ENCODE peak calls at places on chromosome 21, in seven cellular contexts. C is OCI-LY7, Y is PC-3, V is left lung, F is HCT116, I is colonic mucosa, W is GM12878. B is an unnamed sample. For H3K36me3 and H3K9me3, the result is how much of the 10 kb centered on the place peaks cover.

GRCh38 chr21:36125513-36126121 is 9.3 kb upstream of the CBR3 start:
- DNase-seq in C (peak), F (no peak), V (peak), Y (peak), I (peak), W (no peak), B (no peak)

GRCh38 chr21:43269461-43269860 is 100.7 kb downstream of the CRYAA start:
- DNase-seq in W (no peak), C (peak), F (no peak), V (no peak), Y (peak), I (no peak), B (no peak)

GRCh38 chr21:23968722-23969647 is 1638.3 kb downstream of the MRPL39 start:
- DNase-seq in C (peak), W (peak), F (no peak), I (peak), Y (peak), V (no peak), B (peak)

GRCh38 chr21:38780879-38781278 is 24.9 kb upstream of the ETS2 start:
- DNase-seq in C (no peak), Y (no peak), I (no peak), V (no peak), F (no peak), W (peak), B (no peak)

GRCh38 chr21:37732927-37733326 is 183.3 kb downstream of the KCNJ6 start:
- DNase-seq in V (no peak), C (no peak), Y (no peak), I (no peak), W (no peak), F (no peak), B (no peak)

GRCh38 chr21:35427320-35428040 is 378.4 kb upstream of the RUNX1 start:
- DNase-seq in C (no peak), V (no peak), Y (no peak), F (no peak), I (no peak), W (no peak), B (no peak)

GRCh38 chr21:41961282-41961701 is 7.5 kb upstream of the C2CD2 start:
- DNase-seq in C (no peak), Y (peak), F (no peak), V (no peak), I (no peak), W (no peak), B (no peak)

GRCh38 chr21:21200939-21201610 is 202.9 kb downstream of the NCAM2 start:
- DNase-seq in V (no peak), Y (no peak), I (no peak), W (no peak), F (no peak), C (no peak), B (no peak)

GRCh38 chr21:42527127-42527488 is 13.5 kb downstream of the SLC37A1 start:
- DNase-seq in C (no peak), W (no peak), V (peak), Y (no peak), I (no peak), F (no peak), B (no peak)

GRCh38 chr21:30986966-30987365 is 51.3 kb downstream of the KRTAP19-8 start:
- DNase-seq in W (no peak), C (no peak), Y (no peak), F (no peak), I (no peak), V (no peak), B (no peak)

GRCh38 chr21:29423051-29423450 is 124.3 kb downstream of the BACH1 start:
- DNase-seq in I (no peak), F (no peak), Y (no peak), W (no peak), V (no peak), C (no peak), B (no peak)

GRCh38 chr21:37219766-37220432 is 47.2 kb downstream of the VPS26C start:
- DNase-seq in W (no peak), F (no peak), C (no peak), Y (no peak), V (no peak), I (no peak), B (no peak)

DNA sequence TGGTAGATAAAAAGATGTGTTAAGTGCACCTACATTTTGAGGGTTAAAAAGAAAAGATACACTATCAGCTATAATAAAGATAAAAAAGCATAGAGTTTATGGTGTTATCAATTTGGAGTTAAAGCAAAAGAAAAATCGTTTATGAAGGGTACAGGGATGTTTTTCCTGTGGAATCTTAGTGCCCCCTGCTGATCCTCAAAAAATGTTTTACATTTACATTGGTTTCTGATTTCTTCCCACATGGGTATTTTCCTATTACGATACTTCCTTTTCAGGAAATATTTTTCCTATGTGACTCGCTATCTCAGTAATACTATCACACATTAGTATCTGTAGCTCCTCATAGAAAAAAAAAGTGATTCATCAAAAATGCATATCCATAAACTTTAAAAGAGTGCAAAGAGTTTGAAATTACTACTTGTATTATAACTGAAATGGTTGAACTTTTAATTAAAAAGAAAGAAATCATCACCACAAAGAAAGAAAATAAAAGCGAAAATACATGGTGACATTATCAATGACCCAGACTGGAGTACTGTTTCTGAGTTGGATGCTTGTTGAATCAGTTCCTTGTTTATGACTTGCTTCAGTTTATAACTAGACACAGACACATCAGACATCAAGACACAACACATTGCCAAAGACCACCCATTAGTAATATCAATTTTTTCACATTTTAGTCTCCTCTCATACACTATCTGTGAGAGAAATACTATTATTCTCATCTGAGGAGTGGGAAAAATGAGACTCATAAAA is 293.2 kb downstream of the MRPL39 start:
- DNase-seq in C (no peak), I (no peak), W (no peak), V (no peak), Y (peak), F (no peak), B (no peak)
- TF ChIP-seq CTCF in C (peak), I (no peak), W (peak), V (no peak), Y (peak), F (no peak), B (no peak)

DNA sequence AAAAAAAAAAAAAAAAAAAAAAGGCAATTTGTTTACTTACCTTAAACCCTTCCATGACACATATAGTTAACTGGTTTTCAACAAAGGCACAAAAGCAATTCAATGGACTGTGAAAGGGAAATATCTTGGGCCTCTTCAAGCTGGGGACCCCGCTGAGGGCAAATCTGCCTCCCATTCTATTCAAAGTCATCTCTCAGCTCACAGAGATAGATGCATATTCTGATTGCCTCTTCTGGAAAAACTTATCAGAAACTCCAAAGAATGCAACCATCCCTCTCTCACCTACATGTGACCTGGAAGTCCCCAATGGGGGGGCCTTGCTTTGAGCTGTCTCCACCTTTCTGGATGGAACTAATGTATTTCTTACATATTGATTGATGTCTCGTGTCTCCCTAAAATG is 12.1 kb upstream of the SYNJ1 start:
- DNase-seq in C (no peak), F (no peak), I (no peak), V (no peak), Y (no peak), W (no peak), B (no peak)
- H3K36me3 ChIP-seq in C (half or more), F (half or more), I (under half), V (under half), Y (half or more), W (under half), B (under half)

DNA sequence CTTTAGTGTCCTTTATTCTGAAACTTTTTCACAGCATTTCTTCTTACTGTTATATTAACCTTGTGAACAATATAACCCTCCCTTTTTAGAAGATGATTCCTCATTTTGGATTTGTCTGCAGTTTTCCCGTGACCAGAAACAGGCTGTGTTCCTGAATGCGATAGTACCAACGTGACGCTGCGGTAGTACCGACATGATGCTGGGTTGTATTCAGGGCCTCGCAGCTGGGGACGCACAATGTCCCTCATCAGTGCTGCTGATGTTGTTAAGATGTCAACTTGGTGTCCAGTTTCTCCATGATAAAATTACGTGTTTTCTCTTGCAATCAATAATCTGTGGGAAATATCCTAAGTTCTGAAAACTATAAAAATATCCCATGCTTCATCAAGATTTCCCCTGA is 761.4 kb upstream of the TPTE start:
- DNase-seq in C (no peak), Y (no peak), F (no peak), I (no peak), V (no peak), W (no peak), B (no peak)
- H3K9me3 ChIP-seq in C (half or more), Y (half or more), F (half or more), I (under half), V (half or more), W (under half), B (under half)

GRCh38 chr21:44973598-44973997 is 33.8 kb downstream of the SLX9 start:
- DNase-seq in C (no peak), V (no peak), I (no peak), W (no peak), F (no peak), Y (no peak), B (no peak)

GRCh38 chr21:44971672-44971995 is 31.8 kb downstream of the SLX9 start:
- DNase-seq in Y (no peak), F (no peak), V (no peak), W (no peak), C (no peak), I (no peak), B (no peak)

GRCh38 chr21:44970766-44971671 is 31.2 kb downstream of the SLX9 start:
- DNase-seq in Y (no peak), I (no peak), C (no peak), V (no peak), W (no peak), F (no peak), B (peak)

GRCh38 chr21:44972821-44973220 is 33.0 kb downstream of the SLX9 start:
- DNase-seq in V (no peak), C (no peak), W (no peak), F (no peak), Y (peak), I (no peak), B (no peak)

DNA sequence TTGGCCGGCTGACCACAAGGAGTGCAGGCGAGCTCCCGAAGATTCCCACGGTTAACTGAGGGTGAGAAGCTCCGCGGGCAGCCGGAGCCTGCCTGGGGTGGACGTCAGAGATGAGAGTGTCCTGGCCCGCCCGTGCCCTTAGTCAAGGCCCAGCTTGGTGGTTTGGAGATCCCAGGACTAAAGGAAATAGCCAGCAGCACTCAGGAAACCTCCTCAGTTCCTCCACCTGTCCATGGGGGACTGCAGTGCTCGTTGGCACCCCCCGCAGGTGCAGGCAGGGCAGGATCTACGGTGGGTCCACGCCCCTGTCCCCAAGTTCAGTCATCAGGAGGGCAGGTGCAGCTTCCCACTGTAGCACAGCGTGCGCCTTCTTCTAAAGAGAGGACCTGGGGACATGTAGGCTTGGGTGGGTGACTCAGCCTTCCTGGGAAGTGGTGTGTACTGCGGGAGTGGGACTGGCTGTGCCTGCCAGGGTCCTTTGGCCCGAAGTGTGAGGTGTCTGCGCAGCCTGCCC is 32.5 kb downstream of the SLX9 start:
- DNase-seq in F (no peak), V (no peak), W (no peak), I (no peak), Y (peak), C (no peak), B (no peak)
- TF ChIP-seq CTCF in F (no peak), V (no peak), W (peak), I (no peak), Y (peak), C (peak), B (no peak)

B was measured in pancreas.